ENCODE peak calls at places on chromosomes 1 and 21, in eight cellular contexts. O is PC-9, W is cardiac fibroblast, M is tibial artery, T is K562, Z is brain microvascular endothelial cell, K is IMR-90, D is epithelial cell of esophagus. S is an unnamed sample.

GRCh38 chr1:150165622-150166612 is 16.2 kb downstream of the PLEKHO1 start:
- DNase-seq in O (no peak), W (peak; percentile 66), M (peak; percentile 59), T (peak; percentile 79), Z (peak; percentile 50), K (peak; percentile 55), D (peak; percentile 42), S (no peak)

GRCh38 chr21:38379171-38379570 is 119.1 kb downstream of the ERG start:
- DNase-seq in O (no peak), W (no peak), M (no peak), T (no peak), Z (no peak), K (no peak), D (peak; percentile 29), S (no peak)

GRCh38 chr1:54359393-54360162 is 46.6 kb downstream of the SSBP3 start:
- DNase-seq in O (no peak), W (no peak), M (no peak), T (no peak), Z (no peak), K (no peak), D (no peak), S (no peak)

GRCh38 chr1:219928791-219929118 is 398 bp upstream of the SLC30A10 start:
- DNase-seq in O (no peak), W (no peak), M (no peak), T (no peak), Z (no peak), K (no peak), D (no peak), S (no peak)

GRCh38 chr1:19758227-19758830 is 41.4 kb downstream of the TMCO4 start:
- DNase-seq in O (peak; percentile 17), W (peak; percentile 66), M (no peak), T (no peak), Z (peak; percentile 50), K (peak; percentile 84), D (peak; percentile 76), S (no peak)

GRCh38 chr1:119008483-119009299 is 20.5 kb upstream of the TBX15 start:
- DNase-seq in O (peak; percentile 20), W (peak; percentile 77), M (no peak), T (peak; percentile 62), Z (peak; percentile 85), K (peak; percentile 54), D (peak; percentile 68), S (no peak)

GRCh38 chr1:196701144-196701543 is 49.3 kb downstream of the CFH start:
- DNase-seq in O (no peak), W (no peak), M (no peak), T (no peak), Z (no peak), K (no peak), D (no peak), S (no peak)

GRCh38 chr1:1305300-1306069 is 2.2 kb downstream of the ACAP3 start:
- DNase-seq in O (peak; percentile 88), W (peak; percentile 73), M (peak; percentile 77), T (peak; percentile 90), Z (peak; percentile 48), K (peak; percentile 71), D (peak; percentile 83), S (no peak)

GRCh38 chr1:219020386-219020785 is 153.3 kb upstream of the LYPLAL1 start:
- DNase-seq in O (no peak), W (no peak), M (no peak), T (no peak), Z (no peak), K (no peak), D (no peak), S (no peak)

GRCh38 chr1:145892486-145893087 is 6.9 kb upstream of the ANKRD35 start:
- DNase-seq in O (no peak), W (peak; percentile 87), M (no peak), T (peak; percentile 46), Z (no peak), K (peak; percentile 71), D (no peak), S (no peak)

GRCh38 chr1:179137623-179138235 is 55.9 kb downstream of the TOR3A start:
- DNase-seq in O (no peak), W (no peak), M (no peak), T (no peak), Z (no peak), K (peak; percentile 57), D (peak; percentile 41), S (no peak)

GRCh38 chr1:221576268-221576667 is 165.6 kb downstream of the DUSP10 start:
- DNase-seq in O (no peak), W (peak; percentile 11), M (no peak), T (no peak), Z (peak; percentile 72), K (peak; percentile 96), D (peak; percentile 9), S (no peak)

GRCh38 chr1:113938192-113938591 is 9.1 kb downstream of the HIPK1 start:
- DNase-seq in O (no peak), W (no peak), M (no peak), T (no peak), Z (no peak), K (no peak), D (no peak), S (no peak)

GRCh38 chr1:83673287-83673686 is 325.6 kb downstream of the TTLL7 start:
- DNase-seq in O (no peak), W (no peak), M (no peak), T (no peak), Z (no peak), K (no peak), D (no peak), S (no peak)

GRCh38 chr1:178945763-178946266 is 74.9 kb upstream of the ANGPTL1 start:
- DNase-seq in O (no peak), W (no peak), M (no peak), T (no peak), Z (peak; percentile 14), K (peak; percentile 12), D (peak; percentile 24), S (no peak)

GRCh38 chr1:181021811-181022434 is 747 bp downstream of the STX6 start:
- DNase-seq in O (peak; percentile 54), W (peak; percentile 80), M (peak; percentile 69), T (peak; percentile 85), Z (peak; percentile 49), K (peak; percentile 73), D (peak; percentile 91), S (peak; percentile 46)

GRCh38 chr21:35521852-35522505 is 472.9 kb upstream of the RUNX1 start:
- DNase-seq in O (no peak), W (no peak), M (no peak), T (no peak), Z (no peak), K (no peak), D (peak; percentile 81), S (no peak)

GRCh38 chr21:16239659-16240265 is 510.0 kb downstream of the USP25 start:
- DNase-seq in O (no peak), W (no peak), M (no peak), T (no peak), Z (no peak), K (no peak), D (no peak), S (peak; percentile 25)

GRCh38 chr1:5389101-5389885 is 602.9 kb downstream of the NPHP4 start:
- DNase-seq in O (no peak), W (no peak), M (no peak), T (no peak), Z (no peak), K (no peak), D (no peak), S (no peak)

GRCh38 chr1:117580436-117580835 is 25.4 kb upstream of the TENT5C start:
- DNase-seq in O (no peak), W (no peak), M (no peak), T (no peak), Z (no peak), K (no peak), D (peak; percentile 22), S (no peak)

GRCh38 chr1:12438349-12438924 is 179.6 kb downstream of the DHRS3 start:
- DNase-seq in O (no peak), W (no peak), M (no peak), T (no peak), Z (no peak), K (no peak), D (peak; percentile 64), S (no peak)

GRCh38 chr1:77796695-77797405 is 17.4 kb downstream of the MIGA1 start:
- DNase-seq in O (no peak), W (no peak), M (no peak), T (peak; percentile 21), Z (no peak), K (no peak), D (no peak), S (peak; percentile 59)
- TF ChIP-seq CTCF in O (no peak), W (no peak), M (no peak), T (peak; percentile 23), Z (no peak), K (no peak), D (no peak), S (peak; percentile 39)

GRCh38 chr1:110008971-110009565 is 24.5 kb downstream of the AHCYL1 start:
- DNase-seq in O (no peak), W (no peak), M (no peak), T (no peak), Z (no peak), K (no peak), D (no peak), S (no peak)
- TF ChIP-seq CTCF in O (no peak), W (no peak), M (no peak), T (no peak), Z (no peak), K (no peak), D (no peak), S (no peak)

GRCh38 chr1:248873409-248873992 is 14.6 kb upstream of the ZNF692 start:
- DNase-seq in O (peak; percentile 98), W (peak; percentile 98), M (peak; percentile 94), T (peak; percentile 84), Z (peak; percentile 96), K (peak; percentile 94), D (peak; percentile 95), S (peak; percentile 91)
- TF ChIP-seq CTCF in O (no peak), W (no peak), M (no peak), T (peak; percentile 4), Z (peak; percentile 9), K (peak; percentile 15), D (peak; percentile 2), S (no peak)

GRCh38 chr1:16617778-16618580 is 4.6 kb upstream of the NBPF1 start:
- DNase-seq in O (no peak), W (no peak), M (no peak), T (no peak), Z (no peak), K (no peak), D (no peak), S (no peak)

GRCh38 chr1:16625497-16626408 is 12.4 kb upstream of the NBPF1 start:
- DNase-seq in O (no peak), W (no peak), M (peak; percentile 18), T (peak; percentile 47), Z (no peak), K (no peak), D (no peak), S (no peak)

GRCh38 chr1:16618719-16619118 is 5.4 kb upstream of the NBPF1 start:
- DNase-seq in O (no peak), W (no peak), M (no peak), T (peak; percentile 47), Z (no peak), K (no peak), D (no peak), S (no peak)

GRCh38 chr1:16617101-16617727 is 3.9 kb upstream of the NBPF1 start:
- DNase-seq in O (no peak), W (no peak), M (no peak), T (peak; percentile 57), Z (no peak), K (no peak), D (no peak), S (no peak)

DNA sequence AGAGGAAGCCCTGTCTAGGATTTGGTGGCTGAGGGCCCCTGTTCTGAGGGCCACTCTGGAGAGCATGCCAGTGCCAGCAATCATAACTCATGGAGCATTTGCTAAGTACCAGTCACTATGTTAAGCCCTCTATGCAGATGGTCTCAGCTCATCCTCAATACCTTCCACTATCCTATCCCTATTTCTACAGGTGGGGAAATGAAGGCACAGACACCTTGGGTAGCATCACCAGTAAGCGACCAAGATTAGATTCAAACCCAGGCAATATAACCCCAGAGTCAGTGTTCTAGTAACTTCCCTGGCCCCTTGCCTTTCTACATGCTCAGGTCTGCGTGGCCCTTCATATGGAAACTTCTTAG is 7.9 kb upstream of the NBPF1 start:
- DNase-seq in O (no peak), W (no peak), M (no peak), T (no peak), Z (no peak), K (no peak), D (no peak), S (no peak)
- TF ChIP-seq CTCF in O (peak; percentile 11), W (no peak), M (no peak), T (no peak), Z (no peak), K (no peak), D (no peak), S (no peak)